ENCODE peak calls at places on chromosomes 5 and 9, in nine cellular contexts. M, A, Y, I, H, L, O, K and D are unnamed samples.

GRCh38 chr5:150219142-150219541 is 29.3 kb downstream of the SLC6A7 start:
- DNase-seq in M (no peak), K (no peak), I (no peak), H (no peak), O (peak), Y (no peak), L (no peak), A (no peak), D (no peak)

GRCh38 chr9:136019041-136019680 is 58.0 kb upstream of the UBAC1 start:
- DNase-seq in O (no peak), A (no peak), I (no peak), Y (no peak), L (no peak), M (no peak), H (no peak), K (no peak), D (no peak)

GRCh38 chr9:7907636-7908195 is 108.1 kb upstream of the DMAC1 start:
- DNase-seq in I (no peak), O (no peak), K (no peak), H (no peak), Y (no peak), M (no peak), L (no peak), A (no peak), D (no peak)

GRCh38 chr5:53092242-53092641 is 17.3 kb downstream of the MOCS2 start:
- DNase-seq in I (no peak), H (no peak), O (no peak), L (no peak), M (no peak), Y (no peak), K (no peak), A (no peak), D (no peak)

GRCh38 chr5:149228610-149229297 is 42.9 kb upstream of the AFAP1L1 start:
- DNase-seq in Y (no peak), K (peak), O (peak), H (no peak), A (peak), L (no peak), I (no peak), M (peak), D (no peak)

GRCh38 chr5:173643964-173644363 is 27.5 kb upstream of the BOD1 start:
- DNase-seq in L (no peak), I (peak), M (no peak), Y (no peak), A (no peak), O (peak), H (no peak), K (peak), D (no peak)

GRCh38 chr5:134792287-134792686 is 33.7 kb downstream of the DDX46 start:
- DNase-seq in A (no peak), Y (no peak), M (no peak), H (no peak), L (no peak), K (no peak), I (no peak), O (no peak), D (no peak)

GRCh38 chr9:133352635-133353340 is 3.5 kb downstream of the SURF1 start:
- DNase-seq in I (no peak), O (no peak), L (peak), K (no peak), Y (no peak), M (no peak), A (no peak), H (no peak), D (no peak)

GRCh38 chr9:136950656-136951030 is 1.4 kb upstream of the LCN12 start:
- DNase-seq in K (peak), O (no peak), Y (no peak), H (no peak), A (no peak), M (no peak), I (no peak), L (peak), D (peak)

GRCh38 chr5:58497956-58498942 is 7.0 kb downstream of the GAPT start:
- DNase-seq in I (peak), O (peak), H (no peak), A (peak), L (no peak), K (peak), M (no peak), Y (no peak), D (no peak)

GRCh38 chr9:95316794-95317118 is 753 bp downstream of the FANCC start:
- DNase-seq in K (peak), Y (no peak), H (no peak), A (peak), L (peak), I (no peak), M (peak), O (peak), D (peak)

GRCh38 chr5:142492781-142493281 is 168.0 kb upstream of the SPRY4 start:
- DNase-seq in A (no peak), M (no peak), K (no peak), I (no peak), L (no peak), Y (no peak), O (peak), H (no peak), D (no peak)

GRCh38 chr9:8725635-8726034 is 926.1 kb upstream of the DMAC1 start:
- DNase-seq in O (no peak), Y (no peak), H (no peak), M (no peak), I (no peak), L (no peak), A (no peak), K (peak), D (no peak)

GRCh38 chr5:177416334-177416733 is 7.0 kb upstream of the F12 start:
- DNase-seq in H (no peak), I (no peak), L (peak), M (no peak), O (peak), A (no peak), K (peak), Y (no peak), D (no peak)

GRCh38 chr5:79471556-79471955 is 42.4 kb downstream of the HOMER1 start:
- DNase-seq in O (no peak), L (no peak), K (no peak), H (no peak), Y (no peak), I (no peak), M (no peak), A (no peak), D (no peak)

GRCh38 chr9:38107811-38108304 is 38.8 kb upstream of the SHB start:
- DNase-seq in M (peak), A (peak), I (no peak), Y (no peak), K (peak), H (no peak), L (no peak), O (no peak), D (peak)

GRCh38 chr9:95750725-95751644 is 124.5 kb upstream of the ERCC6L2 start:
- DNase-seq in L (no peak), Y (no peak), H (no peak), O (no peak), I (no peak), K (no peak), A (no peak), M (no peak), D (no peak)

GRCh38 chr9:77708416-77708815 is 60.3 kb upstream of the GNA14 start:
- DNase-seq in I (no peak), Y (no peak), L (no peak), H (no peak), O (peak), A (no peak), K (peak), M (no peak), D (no peak)

GRCh38 chr5:83925952-83926351 is 205.3 kb upstream of the HAPLN1 start:
- DNase-seq in K (peak), I (no peak), L (no peak), Y (no peak), M (no peak), O (peak), A (no peak), H (no peak), D (no peak)

GRCh38 chr9:129391215-129391614 is 213.2 kb upstream of the IER5L start:
- DNase-seq in O (no peak), L (no peak), M (no peak), Y (no peak), I (no peak), K (no peak), A (no peak), H (no peak), D (no peak)

GRCh38 chr9:35510745-35511428 is 21.0 kb downstream of the RUSC2 start:
- DNase-seq in K (peak), A (peak), O (peak), I (no peak), M (peak), Y (no peak), L (peak), H (no peak), D (peak)

GRCh38 chr9:133490865-133491655 is 12.2 kb upstream of the SLC2A6 start:
- DNase-seq in I (no peak), M (no peak), L (peak), A (no peak), Y (no peak), K (no peak), H (no peak), O (no peak), D (no peak)

GRCh38 chr9:37944671-37945481 is 40.9 kb upstream of the SLC25A51 start:
- DNase-seq in L (no peak), K (peak), M (no peak), A (peak), I (no peak), O (peak), Y (no peak), H (no peak), D (no peak)

GRCh38 chr9:14627513-14627912 is 65.7 kb downstream of the ZDHHC21 start:
- DNase-seq in A (no peak), I (no peak), K (peak), L (no peak), Y (no peak), H (no peak), O (no peak), M (no peak), D (no peak)

GRCh38 chr9:34457266-34458012 is 931 bp downstream of the FAM219A start:
- DNase-seq in L (peak), H (no peak), M (peak), O (peak), I (peak), A (peak), Y (no peak), K (peak), D (peak)

GRCh38 chr5:68565427-68565826 is 349.9 kb downstream of the PIK3R1 start:
- DNase-seq in O (no peak), K (no peak), Y (no peak), I (no peak), A (no peak), H (no peak), L (no peak), M (no peak), D (no peak)

GRCh38 chr5:161625673-161626072 is 59.8 kb upstream of the GABRA6 start:
- DNase-seq in K (no peak), I (no peak), H (no peak), A (no peak), Y (no peak), L (no peak), O (no peak), M (no peak), D (no peak)

GRCh38 chr5:52989781-52990530 is 804 bp downstream of the ITGA2 start:
- DNase-seq in I (peak), O (peak), H (peak), Y (no peak), M (peak), K (peak), L (peak), A (peak), D (no peak)

GRCh38 chr5:35919191-35919590 is 19.2 kb downstream of the CAPSL start:
- DNase-seq in L (no peak), A (no peak), M (no peak), Y (no peak), H (no peak), I (no peak), O (peak), K (peak), D (no peak)

GRCh38 chr9:5429873-5430564 is 7.7 kb downstream of the PLGRKT start:
- DNase-seq in Y (no peak), A (no peak), H (no peak), K (no peak), M (no peak), I (no peak), O (no peak), L (no peak), D (no peak)

GRCh38 chr9:116941266-116941665 is 254.2 kb downstream of the TRIM32 start:
- DNase-seq in I (no peak), A (no peak), H (no peak), M (no peak), L (no peak), K (no peak), O (no peak), Y (no peak), D (no peak)

GRCh38 chr9:136567651-136568287 is 21.9 kb upstream of the NOTCH1 start:
- DNase-seq in L (peak), K (peak), M (peak), O (peak), I (no peak), Y (no peak), A (peak), H (no peak), D (no peak)

GRCh38 chr9:101691657-101692056 is 46.8 kb downstream of the GRIN3A start:
- DNase-seq in O (no peak), A (no peak), L (no peak), K (no peak), H (no peak), Y (no peak), I (no peak), M (no peak), D (no peak)

GRCh38 chr5:149829954-149830353 is 99.8 kb downstream of the PPARGC1B start:
- DNase-seq in O (no peak), L (no peak), A (no peak), M (no peak), Y (no peak), H (no peak), I (no peak), K (no peak), D (no peak)

GRCh38 chr9:13354733-13355132 is 75.2 kb upstream of the MPDZ start:
- DNase-seq in K (no peak), Y (no peak), L (no peak), M (no peak), I (no peak), O (peak), H (no peak), A (no peak), D (no peak)

GRCh38 chr9:126763130-126763764 is 41.6 kb upstream of the ZBTB43 start:
- DNase-seq in M (no peak), O (no peak), H (no peak), K (peak), Y (no peak), A (no peak), I (no peak), L (no peak), D (no peak)

GRCh38 chr9:128910906-128911305 is 9.9 kb upstream of the PHYHD1 start:
- DNase-seq in I (no peak), H (no peak), M (no peak), L (no peak), K (no peak), A (no peak), Y (no peak), O (no peak), D (no peak)